ENCODE peak calls at places on chromosome 10, in nine cellular contexts. H is endodermal cell, U is body of pancreas, F is fibroblast of pulmonary artery, E is testis, R is ovary, I is left ventricle myocardium inferior, B is osteocyte, T is B cell. A is an unnamed sample.

GRCh38 chr10:61486251-61486650 is 33.1 kb upstream of the TMEM26 start:
- DNase-seq in B (no peak), H (no peak), U (no peak), R (no peak), E (no peak), F (no peak), I (no peak), T (no peak), A (no peak)

GRCh38 chr10:101035314-101035713 is 4.3 kb downstream of the SFXN3 start:
- DNase-seq in I (no peak), F (no peak), T (no peak), H (no peak), B (no peak), R (no peak), E (no peak), U (no peak), A (no peak)

GRCh38 chr10:114815751-114816150 is 5.8 kb upstream of the FHIP2A start:
- DNase-seq in T (no peak), E (no peak), U (no peak), H (no peak), B (no peak), F (no peak), R (no peak), I (no peak), A (no peak)

GRCh38 chr10:16361086-16361485 is 75.7 kb upstream of the PTER start:
- DNase-seq in B (no peak), T (no peak), E (no peak), U (no peak), R (no peak), F (no peak), I (no peak), H (no peak), A (no peak)

GRCh38 chr10:133236411-133237240 is 1.0 kb upstream of the VENTX start:
- DNase-seq in B (no peak), U (no peak), T (peak), E (no peak), I (no peak), R (no peak), H (peak), F (no peak), A (no peak)

GRCh38 chr10:112250555-112250954 is 32.6 kb upstream of the TECTB start:
- DNase-seq in R (no peak), E (no peak), F (no peak), T (no peak), B (no peak), H (no peak), I (no peak), U (no peak), A (no peak)

GRCh38 chr10:112713411-112713810 is 236.6 kb upstream of the TCF7L2 start:
- DNase-seq in E (no peak), I (no peak), U (no peak), B (no peak), R (no peak), F (no peak), H (no peak), T (no peak), A (no peak)

GRCh38 chr10:84837041-84837766 is 508.8 kb downstream of the CCSER2 start:
- DNase-seq in B (no peak), E (no peak), F (no peak), R (no peak), I (peak), T (no peak), H (no peak), U (no peak), A (no peak)

GRCh38 chr10:23157691-23158369 is 34.3 kb upstream of the PTF1A start:
- DNase-seq in F (peak), H (peak), E (no peak), U (peak), B (no peak), I (no peak), R (no peak), T (peak), A (peak)

GRCh38 chr10:121099601-121100000 is 248.4 kb downstream of the WDR11 start:
- DNase-seq in I (no peak), R (no peak), H (no peak), F (no peak), B (no peak), E (no peak), T (no peak), U (no peak), A (no peak)

GRCh38 chr10:87646920-87647319 is 12.8 kb upstream of the PAPSS2 start:
- DNase-seq in T (no peak), R (no peak), B (no peak), I (no peak), U (no peak), E (no peak), H (no peak), F (no peak), A (no peak)

GRCh38 chr10:84230359-84230758 is 5.0 kb upstream of the LRIT2 start:
- DNase-seq in I (no peak), B (no peak), U (no peak), F (no peak), R (no peak), T (no peak), E (no peak), H (no peak), A (no peak)

DNA sequence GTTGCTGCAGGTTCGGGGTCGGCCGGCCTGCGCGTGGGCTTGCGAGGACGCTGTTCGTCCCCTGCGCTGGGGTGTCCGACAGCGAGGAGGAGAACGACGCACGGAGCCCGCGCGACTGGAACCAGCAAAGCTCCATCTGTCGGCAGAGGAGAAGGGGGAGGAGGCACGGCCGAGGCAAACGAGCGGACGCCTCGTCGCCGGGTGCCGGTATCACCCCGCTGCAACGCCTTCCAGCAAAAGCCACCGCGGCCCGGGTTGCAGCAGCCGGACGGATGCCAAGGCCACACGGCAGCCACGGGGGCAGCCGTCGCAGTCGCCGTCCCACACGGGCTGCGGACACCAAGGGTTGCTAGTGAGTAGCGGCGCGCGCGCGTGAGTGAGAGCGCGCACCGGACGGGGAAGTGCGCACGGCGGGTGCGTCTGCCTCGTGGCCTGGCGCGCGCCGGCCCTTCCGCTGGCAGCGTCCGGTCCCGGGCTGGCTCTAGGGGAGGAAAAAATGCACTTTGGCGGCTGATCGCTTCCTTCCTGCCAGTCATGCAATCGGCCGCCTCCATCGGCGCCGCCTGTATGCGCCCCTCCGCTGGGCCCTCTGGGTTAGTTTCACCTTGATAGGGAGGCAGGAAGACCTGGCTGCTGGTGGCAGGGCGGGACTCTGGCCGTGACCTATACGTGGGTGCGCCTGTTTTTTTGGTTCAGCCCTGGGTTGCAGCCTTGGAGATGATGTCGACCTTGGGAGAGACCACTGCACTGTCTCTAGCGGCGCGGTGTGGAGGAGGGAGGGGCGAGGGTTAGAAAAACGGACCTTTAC is 446 bp downstream of the STAMBPL1 start:
- DNase-seq in H (peak), F (peak), T (peak), E (peak), R (peak), B (peak), U (peak), I (peak), A (peak)
- TF ChIP-seq CTCF in H (peak), F (peak), T (peak), E (no peak), R (no peak), B (peak), U (no peak), I (peak), A (peak)

GRCh38 chr10:70343712-70344111 is 38.7 kb downstream of the LRRC20 start:
- DNase-seq in E (no peak), I (no peak), R (no peak), U (no peak), F (no peak), T (no peak), H (no peak), B (no peak), A (no peak)
- TF ChIP-seq CTCF in E (no peak), I (no peak), R (no peak), U (no peak), F (no peak), T (no peak), H (no peak), B (no peak), A (no peak)

GRCh38 chr10:102615361-102615760 is 28.9 kb upstream of the TRIM8 start:
- DNase-seq in F (no peak), E (no peak), T (peak), U (no peak), I (peak), H (peak), B (no peak), R (no peak), A (peak)
- TF ChIP-seq CTCF in F (peak), E (no peak), T (no peak), U (no peak), I (peak), H (peak), B (peak), R (no peak), A (no peak)

GRCh38 chr10:117578490-117578889 is 35.9 kb downstream of the EMX2 start:
- DNase-seq in B (no peak), E (no peak), H (no peak), R (no peak), U (no peak), T (no peak), F (no peak), I (no peak), A (no peak)
- TF ChIP-seq CTCF in B (no peak), E (no peak), H (no peak), R (no peak), U (no peak), T (no peak), F (no peak), I (no peak), A (no peak)

A was measured in GM13976.